ENCODE peak calls at places on chromosomes 16 and 17, in five cellular contexts. J is HCT116, U is endothelial cell, O is progenitor cell of endocrine pancreas, Q is pancreas. F is an unnamed sample.

GRCh38 chr16:61098505-61098904 is 937.7 kb downstream of the CDH8 start:
- DNase-seq in J (no peak), U (no peak), O (no peak), Q (no peak), F (no peak)

GRCh38 chr17:83119987-83120864 is 40.8 kb downstream of the METRNL start:
- DNase-seq in J (no peak), U (no peak), O (no peak), Q (no peak), F (no peak)

GRCh38 chr17:16425698-16426659 is 10.6 kb downstream of the TRPV2 start:
- DNase-seq in J (no peak), U (no peak), O (no peak), Q (peak), F (no peak)

GRCh38 chr17:57944796-57945362 is 10.3 kb downstream of the CUEDC1 start:
- DNase-seq in J (no peak), U (no peak), O (no peak), Q (no peak), F (no peak)

GRCh38 chr16:76164970-76165558 is 112.1 kb upstream of the CNTNAP4 start:
- DNase-seq in J (no peak), U (no peak), O (no peak), Q (no peak), F (no peak)

GRCh38 chr17:82807562-82807961 is 32.3 kb downstream of the ZNF750 start:
- DNase-seq in J (no peak), U (no peak), O (no peak), Q (no peak), F (no peak)

GRCh38 chr17:50768348-50768761 is 1.0 kb upstream of the ANKRD40CL start:
- DNase-seq in J (peak), U (no peak), O (no peak), Q (peak), F (no peak)

GRCh38 chr16:424033-424622 is 1.3 kb upstream of the RAB11FIP3 start:
- DNase-seq in J (no peak), U (no peak), O (no peak), Q (peak), F (no peak)

GRCh38 chr17:34201225-34201624 is 53.9 kb upstream of the CCL2 start:
- DNase-seq in J (no peak), U (no peak), O (no peak), Q (no peak), F (no peak)

GRCh38 chr17:320139-320538 is 32.5 kb downstream of the RPH3AL start:
- DNase-seq in J (no peak), U (no peak), O (no peak), Q (no peak), F (no peak)

GRCh38 chr16:88617268-88618031 is 20.9 kb upstream of the IL17C start:
- DNase-seq in J (no peak), U (no peak), O (no peak), Q (no peak), F (no peak)

GRCh38 chr16:637081-638018 is 1.2 kb upstream of the METTL26 start:
- DNase-seq in J (no peak), U (peak), O (peak), Q (peak), F (peak)

GRCh38 chr16:89316701-89317100 is 99.2 kb downstream of the ZNF778 start:
- DNase-seq in J (no peak), U (no peak), O (no peak), Q (no peak), F (no peak)

GRCh38 chr17:58415371-58416055 is 1.8 kb downstream of the RNF43 start:
- DNase-seq in J (no peak), U (peak), O (peak), Q (peak), F (no peak)

GRCh38 chr16:56983211-56983751 is 6.1 kb upstream of the NLRC5 start:
- DNase-seq in J (no peak), U (no peak), O (no peak), Q (no peak), F (no peak)

GRCh38 chr16:3266873-3267537 is 10.6 kb upstream of the MEFV start:
- DNase-seq in J (peak), U (no peak), O (no peak), Q (no peak), F (no peak)

GRCh38 chr17:68613739-68614298 is 12.7 kb upstream of the FAM20A start:
- DNase-seq in J (peak), U (peak), O (no peak), Q (peak), F (no peak)

GRCh38 chr17:44074231-44074910 is 3.8 kb downstream of the G6PC3 start:
- DNase-seq in J (no peak), U (no peak), O (no peak), Q (no peak), F (no peak)

GRCh38 chr17:11240041-11240801 is 792 bp upstream of the SHISA6 start:
- DNase-seq in J (no peak), U (no peak), O (peak), Q (peak), F (no peak)

GRCh38 chr16:14436410-14436955 is 193.6 kb downstream of the PARN start:
- DNase-seq in J (no peak), U (no peak), O (no peak), Q (no peak), F (no peak)

GRCh38 chr16:53775821-53776431 is 72.0 kb downstream of the FTO start:
- DNase-seq in J (no peak), U (no peak), O (no peak), Q (peak), F (peak)

GRCh38 chr17:54518706-54519105 is 381.9 kb upstream of the TOM1L1 start:
- DNase-seq in J (no peak), U (no peak), O (no peak), Q (no peak), F (no peak)

GRCh38 chr16:10405386-10405939 is 19.6 kb downstream of the ATF7IP2 start:
- DNase-seq in J (no peak), U (no peak), O (no peak), Q (peak), F (no peak)

GRCh38 chr17:59299400-59300092 is 31.9 kb upstream of the YPEL2 start:
- DNase-seq in J (no peak), U (no peak), O (no peak), Q (no peak), F (no peak)

GRCh38 chr17:66625321-66625767 is 209.6 kb upstream of the CACNG5 start:
- DNase-seq in J (peak), U (no peak), O (no peak), Q (no peak), F (no peak)

GRCh38 chr16:24692854-24693253 is 36.6 kb upstream of the TNRC6A start:
- DNase-seq in J (no peak), U (no peak), O (no peak), Q (no peak), F (no peak)

GRCh38 chr16:23842137-23842600 is 6.4 kb downstream of the PRKCB start:
- DNase-seq in J (no peak), U (no peak), O (no peak), Q (no peak), F (no peak)

GRCh38 chr16:24045641-24046040 is 209.9 kb downstream of the PRKCB start:
- DNase-seq in J (no peak), U (peak), O (peak), Q (no peak), F (no peak)

GRCh38 chr16:1918312-1918889 is at the start of gene HS3ST6:
- DNase-seq in J (no peak), U (no peak), O (no peak), Q (no peak), F (no peak)

GRCh38 chr16:14341324-14342225 is 270.5 kb downstream of the MRTFB start:
- DNase-seq in J (no peak), U (no peak), O (no peak), Q (no peak), F (no peak)

GRCh38 chr16:58426095-58426494 is 33.8 kb downstream of the GINS3 start:
- DNase-seq in J (no peak), U (no peak), O (no peak), Q (no peak), F (no peak)

GRCh38 chr16:391885-392335 is 5.1 kb upstream of the NME4 start:
- DNase-seq in J (no peak), U (peak), O (no peak), Q (peak), F (no peak)

GRCh38 chr17:3887811-3888210 is 5.0 kb downstream of the CAMKK1 start:
- DNase-seq in J (no peak), U (no peak), O (no peak), Q (no peak), F (no peak)

GRCh38 chr16:48062681-48063080 is 93.1 kb downstream of the ABCC12 start:
- DNase-seq in J (no peak), U (no peak), O (no peak), Q (no peak), F (no peak)

GRCh38 chr16:20268409-20268808 is 58.9 kb downstream of the GP2 start:
- DNase-seq in J (no peak), U (no peak), O (no peak), Q (no peak), F (no peak)

GRCh38 chr16:82583415-82583814 is 43.4 kb upstream of the CDH13 start:
- DNase-seq in J (no peak), U (no peak), O (no peak), Q (no peak), F (no peak)

GRCh38 chr17:600576-601301 is 113.9 kb downstream of the VPS53 start:
- DNase-seq in J (no peak), U (no peak), O (no peak), Q (no peak), F (no peak)

GRCh38 chr17:57986841-57987581 is 1.0 kb downstream of the VEZF1 start:
- DNase-seq in J (no peak), U (peak), O (peak), Q (peak), F (no peak)

GRCh38 chr17:31373150-31374082 is 18.1 kb upstream of the RAB11FIP4 start:
- DNase-seq in J (peak), U (no peak), O (no peak), Q (no peak), F (no peak)

GRCh38 chr17:81401727-81402529 is 6.7 kb downstream of the BAHCC1 start:
- DNase-seq in J (no peak), U (no peak), O (no peak), Q (no peak), F (no peak)
- TF ChIP-seq CTCF in J (no peak), U (no peak), O (peak), Q (no peak), F (no peak)

DNA sequence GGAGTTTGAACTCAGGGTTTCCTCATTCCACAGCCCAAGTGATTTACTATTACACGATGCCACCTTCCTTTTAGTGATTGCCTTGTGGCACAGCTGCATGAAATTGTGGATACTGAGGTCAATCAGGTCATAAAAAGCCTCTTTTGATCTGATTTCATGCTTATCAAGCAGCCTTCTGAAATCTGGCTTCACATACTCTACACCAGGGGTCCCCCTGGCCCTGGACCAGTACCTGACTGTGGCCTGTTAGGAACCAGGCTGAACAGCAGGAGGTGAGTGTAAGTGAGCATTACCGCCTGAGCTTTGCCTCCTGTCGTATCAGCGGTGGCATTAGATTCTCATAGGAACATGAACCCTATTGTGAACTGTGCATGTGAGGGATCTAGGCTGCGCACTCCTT is 13.8 kb downstream of the SLFN5 start:
- DNase-seq in J (peak), U (no peak), O (no peak), Q (no peak), F (no peak)
- TF ChIP-seq CTCF in J (no peak), U (no peak), O (peak), Q (no peak), F (no peak)

GRCh38 chr17:48460055-48460454 is 30.0 kb upstream of the SKAP1 start:
- DNase-seq in J (no peak), U (no peak), O (no peak), Q (no peak), F (no peak)
- TF ChIP-seq CTCF in J (no peak), U (no peak), O (no peak), Q (no peak), F (no peak)

GRCh38 chr17:28807925-28808641 is 34.5 kb downstream of the FAM222B start:
- DNase-seq in J (peak), U (no peak), O (no peak), Q (peak), F (no peak)

GRCh38 chr17:28812980-28813377 is 29.6 kb downstream of the FAM222B start:
- DNase-seq in J (no peak), U (no peak), O (no peak), Q (no peak), F (no peak)

GRCh38 chr17:28810437-28810836 is 32.2 kb downstream of the FAM222B start:
- DNase-seq in J (no peak), U (no peak), O (no peak), Q (no peak), F (no peak)

GRCh38 chr17:28812136-28812979 is 30.2 kb downstream of the FAM222B start:
- DNase-seq in J (peak), U (peak), O (peak), Q (peak), F (peak)

DNA sequence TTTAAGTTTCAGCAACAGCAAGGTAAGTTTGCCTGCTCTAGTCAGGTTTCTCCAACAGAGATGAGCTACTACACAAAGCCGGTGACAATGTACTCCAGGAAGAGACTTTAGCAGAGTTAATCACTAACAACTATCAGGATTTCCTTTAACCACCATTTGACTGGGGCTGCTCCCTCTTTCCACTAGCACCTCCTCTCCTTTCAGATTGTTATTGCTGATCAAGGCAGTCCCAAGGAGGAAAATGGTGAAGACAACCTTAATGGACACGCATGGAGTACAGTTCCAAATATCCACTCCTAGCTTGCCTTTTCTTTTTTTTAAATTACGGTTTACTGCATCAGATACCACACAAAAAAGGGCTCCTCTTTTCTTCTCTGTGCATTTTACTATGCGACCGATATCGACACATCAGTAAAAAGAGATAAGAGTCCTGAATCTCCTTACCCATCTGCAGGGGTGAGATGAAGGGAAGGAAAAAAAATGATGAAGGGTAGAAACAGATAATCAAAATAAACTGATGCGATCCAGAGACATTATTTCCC is 30.9 kb downstream of the FAM222B start:
- DNase-seq in J (peak), U (peak), O (no peak), Q (no peak), F (no peak)
- TF ChIP-seq CTCF in J (no peak), U (no peak), O (no peak), Q (no peak), F (no peak)

GRCh38 chr17:35539659-35540026 is 2.2 kb upstream of the SLFN12L start:
- DNase-seq in J (no peak), U (no peak), O (no peak), Q (no peak), F (no peak)
- TF ChIP-seq CTCF in J (no peak), U (no peak), O (no peak), Q (no peak), F (no peak)

GRCh38 chr17:77264617-77265230 is 124.0 kb downstream of the SEC14L1 start:
- DNase-seq in J (no peak), U (no peak), O (no peak), Q (no peak), F (no peak)

GRCh38 chr17:77269696-77270681 is 129.2 kb downstream of the SEC14L1 start:
- DNase-seq in J (no peak), U (no peak), O (no peak), Q (no peak), F (no peak)

GRCh38 chr17:77271421-77271820 is 130.7 kb downstream of the SEC14L1 start:
- DNase-seq in J (no peak), U (no peak), O (no peak), Q (no peak), F (no peak)

GRCh38 chr17:77266213-77266612 is 125.4 kb downstream of the SEC14L1 start:
- DNase-seq in J (no peak), U (no peak), O (no peak), Q (no peak), F (no peak)

GRCh38 chr17:77266891-77267341 is 126.1 kb downstream of the SEC14L1 start:
- DNase-seq in J (no peak), U (peak), O (no peak), Q (no peak), F (no peak)
- TF ChIP-seq CTCF in J (peak), U (peak), O (no peak), Q (no peak), F (no peak)

DNA sequence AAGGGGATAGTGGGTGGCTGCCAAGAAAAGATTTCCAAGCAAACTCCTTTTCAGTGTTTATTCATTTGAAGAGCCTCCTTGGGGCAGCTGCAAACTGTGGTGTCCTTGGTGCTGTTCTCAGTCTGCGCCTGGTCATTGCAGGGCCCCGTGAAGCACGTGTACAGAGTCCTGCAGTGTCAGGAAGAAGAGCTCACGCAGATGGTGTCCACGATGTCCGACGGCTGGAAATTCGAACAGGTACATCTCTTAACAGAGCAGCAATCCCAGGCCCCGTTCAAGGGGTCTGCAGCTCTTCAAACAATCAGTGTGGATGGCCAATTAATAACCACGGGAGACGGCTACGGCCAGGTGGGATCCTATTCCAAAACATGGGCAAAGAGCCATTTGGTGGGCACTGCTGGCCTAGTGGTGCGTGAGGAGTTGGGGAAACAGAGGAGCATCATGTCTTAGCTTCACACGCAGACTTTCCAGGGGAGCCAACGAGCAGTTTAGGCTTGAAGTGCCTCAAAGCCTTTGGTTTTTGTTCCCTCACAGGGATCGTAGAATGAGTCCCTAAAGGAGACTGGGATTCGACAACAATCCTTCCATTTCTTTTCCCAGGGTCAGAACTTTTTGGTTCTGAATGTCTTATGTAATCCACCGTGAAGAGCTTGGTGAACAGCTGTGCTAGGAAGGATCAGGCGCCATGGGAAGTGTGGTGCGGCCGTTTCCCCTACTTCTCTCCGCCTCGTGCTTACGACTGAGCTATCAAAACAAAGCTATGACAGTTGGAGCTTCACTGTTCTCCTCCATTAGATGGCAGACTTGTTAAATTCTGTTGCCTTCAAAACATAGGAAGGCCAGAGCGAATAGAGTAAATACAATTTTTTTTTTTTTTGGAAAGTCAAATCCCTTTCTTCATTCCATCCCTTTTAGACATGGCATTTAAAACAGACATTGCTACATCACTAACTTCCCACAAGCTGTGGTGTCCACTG is 12.6 kb downstream of the KCTD2 start:
- DNase-seq in J (no peak), U (no peak), O (no peak), Q (no peak), F (no peak)
- TF ChIP-seq CTCF in J (peak), U (no peak), O (no peak), Q (no peak), F (no peak)

DNA sequence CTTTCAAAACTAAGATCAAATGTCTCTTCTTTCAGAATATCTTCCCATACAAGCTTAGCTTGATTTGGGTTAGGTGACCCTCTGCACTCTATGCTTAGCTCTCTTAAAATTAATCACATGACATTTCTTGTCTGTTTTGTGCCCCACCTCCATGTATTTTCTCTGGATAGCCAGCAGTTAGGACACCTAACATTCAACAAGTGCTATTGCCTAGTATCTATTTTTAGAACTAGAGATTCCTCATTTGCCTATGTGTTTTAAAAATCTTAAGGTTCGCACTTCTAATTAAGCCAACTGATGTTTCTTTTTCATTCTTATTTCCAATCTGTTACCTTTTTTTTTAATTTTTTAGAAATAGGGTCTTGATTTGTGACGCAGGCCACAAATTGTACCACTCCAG is 129.7 kb upstream of the C17orf78 start:
- DNase-seq in J (no peak), U (no peak), O (no peak), Q (no peak), F (no peak)
- TF ChIP-seq CTCF in J (no peak), U (no peak), O (no peak), Q (no peak), F (no peak)

GRCh38 chr16:17384473-17384872 is 86.3 kb downstream of the XYLT1 start:
- DNase-seq in J (no peak), U (no peak), O (no peak), Q (no peak), F (no peak)
- TF ChIP-seq CTCF in J (no peak), U (no peak), O (no peak), Q (no peak), F (no peak)

GRCh38 chr16:55370762-55371482 is 46.9 kb downstream of the IRX6 start:
- DNase-seq in J (no peak), U (peak), O (peak), Q (peak), F (no peak)
- TF ChIP-seq CTCF in J (no peak), U (no peak), O (peak), Q (no peak), F (no peak)